ENCODE peak calls at places on chromosomes 13 and 19, in five cellular contexts. Q is NB4, E is Caco-2, I is epithelial cell of esophagus, C is brain microvascular endothelial cell. B is an unnamed sample.

GRCh38 chr13:114313061-114313860 is 1.0 kb upstream of the CHAMP1 start:
- DNase-seq in Q (peak), C (no peak), E (no peak), I (peak), B (no peak)

GRCh38 chr19:1856698-1857603 is 6.4 kb downstream of the KLF16 start:
- DNase-seq in I (peak), Q (peak), E (no peak), C (peak), B (peak)

GRCh38 chr19:2494447-2495129 is 18.7 kb downstream of the GADD45B start:
- DNase-seq in C (peak), Q (peak), I (peak), E (no peak), B (no peak)

GRCh38 chr13:35723061-35723461 is 246.6 kb upstream of the MAB21L1 start:
- DNase-seq in C (no peak), Q (peak), E (no peak), I (no peak), B (no peak)

GRCh38 chr19:12703056-12703455 is 6.6 kb upstream of the FBXW9 start:
- DNase-seq in Q (peak), I (no peak), C (no peak), E (peak), B (no peak)

GRCh38 chr19:7294571-7295212 is 478 bp upstream of the INSR start:
- DNase-seq in I (peak), E (peak), Q (peak), C (no peak), B (peak)

GRCh38 chr13:77833331-77833863 is 85.2 kb downstream of the EDNRB start:
- DNase-seq in C (no peak), Q (no peak), E (no peak), I (peak), B (no peak)

GRCh38 chr19:10808937-10809655 is 26.9 kb downstream of the TMED1 start:
- DNase-seq in E (no peak), C (peak), Q (peak), I (peak), B (no peak)

GRCh38 chr13:60230593-60230992 is 66.9 kb upstream of the DIAPH3 start:
- DNase-seq in Q (no peak), E (peak), C (peak), I (peak), B (no peak)

GRCh38 chr19:10510301-10510802 is 6.9 kb downstream of the S1PR5 start:
- DNase-seq in E (peak), Q (peak), C (no peak), I (peak), B (no peak)

GRCh38 chr19:18488403-18488723 is 33.5 kb downstream of the ELL start:
- DNase-seq in C (no peak), I (no peak), Q (no peak), E (no peak), B (no peak)

GRCh38 chr13:92196566-92197256 is 798.3 kb downstream of the GPC5 start:
- DNase-seq in I (no peak), C (peak), E (no peak), Q (no peak), B (no peak)
- TF ChIP-seq CTCF in I (no peak), C (no peak), E (no peak), Q (no peak), B (no peak)

GRCh38 chr19:37719111-37719926 is at the start of gene ZNF607:
- DNase-seq in Q (peak), E (peak), C (peak), I (peak), B (peak)

GRCh38 chr19:37725181-37725580 is 5.6 kb upstream of the ZNF607 start:
- DNase-seq in I (no peak), E (no peak), C (no peak), Q (no peak), B (no peak)

GRCh38 chr19:37718357-37718756 is 1.2 kb downstream of the ZNF607 start:
- DNase-seq in C (no peak), I (peak), Q (peak), E (no peak), B (no peak)

GRCh38 chr19:37716140-37716539 is 3.4 kb downstream of the ZNF607 start:
- DNase-seq in I (no peak), E (no peak), C (no peak), Q (no peak), B (no peak)

GRCh38 chr19:37719927-37720265 is 335 bp upstream of the ZNF607 start:
- DNase-seq in Q (no peak), E (no peak), I (no peak), C (no peak), B (no peak)
- H3K4me3 ChIP-seq in Q (peak), E (peak), I (peak), C (peak), B (peak)

DNA sequence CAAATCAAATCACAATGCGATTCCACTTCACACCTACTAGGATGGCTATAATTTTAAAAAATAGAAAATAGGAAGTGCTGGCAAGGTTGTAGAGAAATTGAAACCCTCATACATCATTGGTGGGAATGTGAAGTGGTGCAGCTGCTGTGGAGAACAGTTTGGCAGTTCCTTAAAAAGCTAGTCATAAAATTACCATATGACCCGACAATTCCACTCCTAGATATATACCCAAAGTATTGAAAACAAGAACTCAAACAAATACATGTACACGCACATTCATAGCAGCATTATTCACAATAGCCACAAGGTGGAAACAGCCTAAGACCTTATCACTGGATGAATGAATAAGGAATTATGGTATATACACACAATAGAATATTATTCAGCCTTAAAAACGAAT is 12.0 kb downstream of the HMGB1 start:
- DNase-seq in C (no peak), I (peak), E (no peak), Q (peak), B (no peak)
- TF ChIP-seq CTCF in C (peak), I (peak), E (peak), Q (peak), B (peak)

DNA sequence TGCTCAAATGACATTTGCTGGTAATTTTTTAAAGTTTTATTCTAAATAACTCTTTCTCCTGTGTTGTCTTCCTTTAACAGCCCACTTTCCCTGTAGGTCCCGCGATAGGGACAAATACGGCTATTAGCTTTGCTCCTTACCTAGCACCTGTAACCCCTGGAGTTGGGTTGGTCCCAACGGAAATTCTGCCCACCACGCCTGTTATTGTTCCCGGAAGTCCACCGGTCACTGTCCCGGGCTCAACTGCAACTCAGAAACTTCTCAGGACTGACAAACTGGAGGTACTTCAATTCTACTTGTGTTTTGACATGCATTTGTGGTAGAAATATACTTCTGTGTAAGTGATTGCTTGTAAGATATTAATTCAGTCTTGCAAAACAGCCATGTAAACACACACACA is 91.0 kb upstream of the RAP2A start:
- DNase-seq in E (no peak), Q (no peak), C (no peak), I (no peak), B (no peak)
- H3K4me3 ChIP-seq in E (no peak), Q (no peak), C (no peak), I (no peak), B (no peak)

DNA sequence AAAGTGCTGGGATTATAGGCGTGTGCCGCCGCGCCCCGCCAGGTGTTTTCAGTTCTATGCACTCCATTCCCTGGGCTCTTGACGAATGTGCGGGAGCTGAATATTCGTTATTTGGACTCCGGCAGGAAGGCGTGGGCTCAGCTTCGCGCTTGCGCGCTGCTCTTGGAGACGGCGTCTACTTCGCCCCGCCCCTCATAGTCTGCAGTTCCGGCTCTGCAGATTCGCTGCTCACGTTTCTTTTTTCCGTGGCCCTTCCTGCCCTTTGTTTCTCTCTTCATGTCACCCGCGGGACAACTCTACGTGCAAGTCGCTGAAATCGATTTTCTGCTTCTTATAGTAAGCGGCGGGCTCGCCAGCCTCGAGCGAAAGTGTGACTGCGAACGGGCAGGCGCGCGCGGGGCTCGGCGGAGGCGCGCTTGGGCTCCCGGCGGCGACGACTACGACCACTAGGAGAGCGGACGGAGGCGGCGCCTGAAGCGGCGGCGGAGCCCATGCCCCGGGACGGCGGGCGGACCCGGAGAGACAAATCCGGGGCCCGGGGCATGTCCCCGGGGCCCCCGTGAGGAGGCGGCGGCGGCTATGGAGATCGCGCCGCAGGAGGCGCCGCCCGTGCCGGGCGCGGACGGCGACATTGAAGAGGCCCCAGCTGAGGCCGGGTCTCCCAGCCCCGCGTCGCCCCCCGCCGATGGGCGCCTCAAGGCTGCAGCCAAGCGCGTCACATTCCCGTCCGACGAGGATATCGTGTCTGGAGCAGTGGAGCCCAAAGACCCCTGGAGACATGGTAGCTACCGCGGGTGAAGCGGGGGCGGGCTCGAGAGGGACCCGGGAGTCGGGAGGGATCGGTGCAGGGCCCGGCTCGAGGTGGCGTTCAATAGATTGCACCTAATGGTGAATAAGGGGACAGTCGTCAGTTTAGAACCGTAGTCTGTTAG is at the start of gene PPP1R37:
- DNase-seq in C (peak), E (peak), Q (peak), I (peak), B (peak)
- TF ChIP-seq CTCF in C (peak), E (no peak), Q (no peak), I (peak), B (peak)

GRCh38 chr13:111353508-111353907 is 33.1 kb downstream of the TEX29 start:
- DNase-seq in C (no peak), I (no peak), E (no peak), Q (no peak), B (no peak)

GRCh38 chr13:111360452-111360851 is 40.0 kb downstream of the TEX29 start:
- DNase-seq in I (no peak), C (no peak), E (no peak), Q (no peak), B (no peak)

GRCh38 chr13:111359237-111359915 is 38.9 kb downstream of the TEX29 start:
- DNase-seq in C (no peak), E (peak), Q (no peak), I (no peak), B (no peak)

GRCh38 chr13:111359930-111360329 is 39.5 kb downstream of the TEX29 start:
- DNase-seq in I (no peak), C (no peak), Q (no peak), E (no peak), B (no peak)

GRCh38 chr13:111354789-111355188 is 34.3 kb downstream of the TEX29 start:
- DNase-seq in Q (no peak), C (no peak), E (no peak), I (no peak), B (no peak)
- H3K4me3 ChIP-seq in Q (no peak), C (no peak), E (no peak), I (no peak), B (no peak)

GRCh38 chr19:33752018-33752790 is 44.5 kb upstream of the KCTD15 start:
- DNase-seq in E (no peak), C (no peak), I (no peak), Q (no peak), B (no peak)
- TF ChIP-seq CTCF in E (no peak), C (no peak), I (no peak), Q (no peak), B (no peak)

B was measured in HFF-Myc.